ENCODE peak calls at places on chromosomes 6 and 20, in four cellular contexts. A is MM.1S, W is fibroblast of the aortic adventitia, X is GM12878. V is an unnamed sample.

GRCh38 chr20:3616250-3616649 is 46.9 kb downstream of the GFRA4 start:
- DNase-seq in W (peak; percentile 22), A (no peak), X (no peak), V (peak; percentile 52)

GRCh38 chr6:150959071-150959637 is 93.7 kb downstream of the MTHFD1L start:
- DNase-seq in X (no peak), A (no peak), W (peak; percentile 64), V (no peak)

GRCh38 chr20:25053207-25054132 is 4.5 kb downstream of the ACSS1 start:
- DNase-seq in X (no peak), W (peak; percentile 84), A (peak; percentile 42), V (peak; percentile 35)

GRCh38 chr20:48615871-48616270 is 211.9 kb downstream of the PREX1 start:
- DNase-seq in A (no peak), X (no peak), W (no peak), V (no peak)

GRCh38 chr6:98581725-98582124 is 252.6 kb upstream of the POU3F2 start:
- DNase-seq in W (no peak), A (no peak), X (no peak), V (peak; percentile 71)

GRCh38 chr6:131643262-131643631 is 6.1 kb downstream of the ENPP3 start:
- DNase-seq in X (no peak), A (no peak), W (no peak), V (no peak)

GRCh38 chr6:152566040-152566875 is 70.9 kb downstream of the SYNE1 start:
- DNase-seq in W (no peak), A (no peak), X (no peak), V (no peak)

GRCh38 chr6:150565945-150566344 is 33.7 kb upstream of the PLEKHG1 start:
- DNase-seq in W (no peak), X (no peak), A (no peak), V (no peak)

GRCh38 chr6:168384045-168385038 is 56.6 kb upstream of the SMOC2 start:
- DNase-seq in X (no peak), W (peak; percentile 51), A (no peak), V (no peak)

GRCh38 chr6:46263709-46264091 is 92.9 kb upstream of the ENPP5 start:
- DNase-seq in W (peak; percentile 83), A (no peak), X (no peak), V (peak; percentile 39)

GRCh38 chr6:3714111-3714510 is 37.4 kb downstream of the PXDC1 start:
- DNase-seq in A (no peak), W (no peak), X (no peak), V (no peak)

GRCh38 chr6:100472674-100473073 is 8.0 kb upstream of the SIM1 start:
- DNase-seq in A (peak; percentile 93), W (no peak), X (peak; percentile 42), V (peak; percentile 56)

GRCh38 chr6:134520181-134521115 is 202.5 kb upstream of the SGK1 start:
- DNase-seq in A (no peak), X (no peak), W (peak; percentile 64), V (peak; percentile 83)

GRCh38 chr6:52729594-52729993 is 33.7 kb downstream of the GSTA2 start:
- DNase-seq in W (no peak), X (no peak), A (no peak), V (no peak)

GRCh38 chr6:34674268-34674639 is 22.3 kb downstream of the ILRUN start:
- DNase-seq in A (no peak), W (no peak), X (no peak), V (no peak)

GRCh38 chr6:168011291-168011690 is 13.8 kb downstream of the KIF25 start:
- DNase-seq in A (no peak), W (no peak), X (no peak), V (no peak)

GRCh38 chr6:113858067-113858604 is 991 bp downstream of the MARCKS start:
- DNase-seq in X (no peak), A (peak; percentile 46), W (peak; percentile 53), V (peak; percentile 27)

GRCh38 chr20:2872304-2873009 is 824 bp upstream of the PTPRA start:
- DNase-seq in X (peak; percentile 20), W (peak; percentile 43), A (peak; percentile 64), V (peak; percentile 34)

GRCh38 chr6:112268011-112268410 is 13.6 kb upstream of the LAMA4 start:
- DNase-seq in W (no peak), A (no peak), X (no peak), V (no peak)

GRCh38 chr6:119241124-119241491 is 108.5 kb downstream of the MAN1A1 start:
- DNase-seq in A (no peak), W (peak; percentile 21), X (peak; percentile 8), V (peak; percentile 17)

GRCh38 chr6:137233561-137234504 is 14.6 kb upstream of the IFNGR1 start:
- DNase-seq in X (no peak), A (no peak), W (peak; percentile 96), V (peak; percentile 70)

GRCh38 chr20:38833857-38834164 is 28.3 kb downstream of the PPP1R16B start:
- DNase-seq in W (no peak), A (no peak), X (no peak), V (no peak)

GRCh38 chr6:53347250-53347920 is 1.4 kb downstream of the ELOVL5 start:
- DNase-seq in W (peak; percentile 53), X (no peak), A (peak; percentile 43), V (peak; percentile 41)

GRCh38 chr6:167323111-167323510 is 1.8 kb upstream of the TTLL2 start:
- DNase-seq in W (no peak), X (no peak), A (no peak), V (no peak)

GRCh38 chr20:50434653-50435396 is 75.4 kb upstream of the PTPN1 start:
- DNase-seq in W (peak; percentile 63), X (no peak), A (no peak), V (peak; percentile 64)

DNA sequence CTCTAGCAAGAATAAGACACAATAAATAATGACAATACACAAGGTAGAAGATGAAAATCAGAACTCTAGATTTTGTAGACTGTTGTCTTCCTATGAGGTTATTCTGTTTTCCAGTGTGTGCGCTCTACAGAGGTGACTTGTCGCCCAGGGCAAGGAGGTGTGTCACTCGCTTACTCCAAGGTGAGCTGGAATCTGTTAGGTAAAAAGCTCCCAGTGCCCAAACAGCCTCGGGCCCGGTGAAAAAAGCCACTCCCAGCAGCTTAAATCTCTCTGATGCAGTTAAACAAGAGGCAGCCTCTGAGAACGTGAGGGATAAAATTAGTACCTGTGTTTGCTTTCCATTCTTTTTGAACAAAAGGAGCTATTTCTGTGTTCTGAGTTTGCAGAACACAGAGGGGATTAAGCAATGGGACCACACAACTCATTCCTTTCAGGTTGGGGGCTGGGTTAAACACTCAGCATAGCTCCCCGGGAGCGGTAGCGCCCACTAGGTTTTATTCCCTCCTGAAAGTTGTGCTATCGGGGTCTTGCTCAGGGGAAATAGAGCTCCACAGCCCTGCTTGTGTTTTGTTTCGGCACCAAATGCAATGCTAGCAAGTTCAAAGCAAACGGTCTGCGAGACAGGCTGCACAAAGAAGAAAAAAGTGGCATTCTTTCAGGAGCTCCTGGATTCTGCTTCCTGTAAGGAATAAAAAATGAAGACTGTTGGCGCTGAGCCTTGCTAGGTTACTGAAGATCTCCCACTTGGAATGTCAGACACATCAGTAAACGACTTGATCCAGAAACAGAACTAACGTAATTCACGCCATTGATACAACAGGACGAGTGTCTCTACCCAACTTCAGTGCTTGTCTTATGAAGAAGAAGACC is 181.1 kb downstream of the FOXA2 start:
- DNase-seq in A (peak; percentile 21), X (no peak), W (peak; percentile 30), V (no peak)
- TF ChIP-seq CTCF in A (no peak), X (no peak), W (no peak), V (no peak)

DNA sequence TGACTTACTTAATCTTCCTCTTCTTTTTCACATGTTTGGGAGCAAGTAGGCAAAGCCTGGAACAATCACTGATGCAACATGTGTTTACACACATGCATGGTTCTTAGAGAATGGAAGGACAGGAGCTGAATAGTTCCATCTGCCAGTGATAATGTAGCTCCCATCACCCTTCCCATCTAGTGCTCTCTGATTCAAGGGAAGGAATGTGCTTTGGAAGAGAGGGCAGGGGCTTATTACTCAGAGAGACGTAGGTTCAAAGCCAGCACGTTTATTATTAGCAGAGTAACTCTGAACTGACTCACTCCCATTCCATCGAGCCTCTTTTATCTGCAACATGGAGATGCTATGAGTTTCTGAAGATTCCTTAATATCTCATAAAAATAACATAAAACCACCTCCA is 211.9 kb downstream of the GMPR start:
- DNase-seq in A (no peak), X (no peak), W (peak; percentile 93), V (peak; percentile 93)
- TF ChIP-seq CTCF in A (no peak), X (no peak), W (no peak), V (no peak)

DNA sequence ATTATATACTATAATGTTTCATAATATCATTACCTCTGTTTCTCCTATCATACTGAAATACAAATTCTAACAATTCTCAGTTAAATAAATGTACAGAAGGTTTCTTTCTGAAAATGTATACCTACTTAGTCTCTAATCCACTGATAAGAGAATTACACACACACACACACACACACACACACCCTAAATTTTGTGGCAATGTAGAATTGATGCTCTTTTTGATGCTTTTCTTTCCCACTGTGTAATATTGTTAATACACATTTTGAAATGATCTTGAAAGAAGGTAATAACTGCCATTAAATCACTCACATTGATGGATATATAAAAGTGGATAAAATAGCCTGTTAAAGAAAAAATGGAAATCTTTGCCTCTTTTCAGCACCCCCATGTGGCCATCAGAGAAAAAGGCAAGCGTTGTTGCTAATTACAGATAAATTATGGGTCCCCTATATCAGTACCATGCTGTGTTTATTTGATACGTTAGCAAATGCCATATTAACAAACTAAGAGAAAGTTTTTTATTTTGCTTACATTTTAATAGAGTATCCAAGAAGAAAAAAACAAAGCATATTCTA is 76.6 kb upstream of the VGLL2 start:
- DNase-seq in X (no peak), A (peak; percentile 25), W (no peak), V (no peak)
- TF ChIP-seq CTCF in X (peak; percentile 31), A (peak; percentile 69), W (no peak), V (peak; percentile 47)

DNA sequence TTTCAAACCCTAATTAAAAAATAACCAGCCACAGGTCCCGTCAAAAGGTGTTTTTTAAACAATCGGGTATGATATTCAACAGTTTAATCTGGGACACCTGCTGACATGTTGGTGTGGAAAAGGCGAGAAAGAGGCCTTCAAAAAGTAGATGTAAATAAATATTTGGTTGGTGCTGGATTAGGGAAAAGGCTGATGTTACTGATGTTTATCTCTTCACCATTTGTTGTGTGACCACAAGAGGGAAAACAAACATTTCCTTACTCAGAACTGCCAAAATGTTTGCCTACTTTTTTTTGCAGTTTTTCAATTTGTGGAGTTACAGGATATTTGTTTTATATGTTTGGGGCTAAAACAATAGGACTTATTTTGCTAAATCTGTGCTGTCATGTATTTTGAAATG is 745 bp downstream of the SASH1 start:
- DNase-seq in A (no peak), X (no peak), W (no peak), V (no peak)
- TF ChIP-seq CTCF in A (no peak), X (no peak), W (no peak), V (no peak)

DNA sequence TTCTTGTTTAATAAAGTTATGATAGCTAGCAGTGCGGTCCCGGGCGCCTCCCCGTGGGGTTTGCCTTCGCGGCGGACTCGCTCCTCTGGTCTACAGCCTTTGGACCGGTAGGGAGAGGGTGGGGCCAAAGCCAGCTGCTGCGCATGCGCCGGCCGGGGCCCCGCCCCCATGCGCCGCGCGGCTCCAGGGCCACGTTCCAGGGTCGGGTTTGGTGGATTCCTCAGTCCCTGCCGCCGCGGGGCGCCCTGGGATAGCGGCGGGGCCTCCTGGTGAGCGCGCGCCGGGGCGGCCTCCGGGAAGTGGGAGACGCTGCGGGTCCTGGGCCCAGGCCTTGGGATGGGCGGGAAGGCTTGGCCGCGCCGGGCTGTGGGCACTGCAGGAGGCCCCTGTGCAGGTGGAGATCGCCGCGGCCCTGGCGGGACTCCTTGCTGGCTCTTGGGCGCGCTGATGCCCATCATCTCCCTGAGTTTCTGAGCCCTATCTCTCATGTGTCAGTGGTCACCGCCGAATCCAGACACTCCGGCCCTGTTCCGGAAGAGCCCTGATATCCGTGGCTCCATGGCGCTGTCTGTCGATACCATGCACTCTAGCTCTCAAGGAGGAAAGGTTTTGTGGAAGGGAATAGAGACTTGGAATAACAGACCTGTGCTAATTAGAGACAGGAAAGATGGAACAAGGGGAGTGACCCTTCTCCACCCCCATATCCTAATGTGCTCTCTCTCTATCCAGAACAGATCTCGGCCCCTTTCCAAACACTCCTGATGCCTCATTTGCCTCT is at the start of gene VARS2:
- DNase-seq in X (peak; percentile 72), W (peak; percentile 92), A (peak; percentile 88), V (peak; percentile 69)
- TF ChIP-seq CTCF in X (peak; percentile 49), W (peak; percentile 44), A (peak; percentile 26), V (no peak)